ENCODE peak calls at places on chromosome 1, in eight cellular contexts. L is activated CD8-positive, alpha-beta memory T cell treated with anti-CD3 and anti-CD28 coated beads for 4 hours; C is stromal cell of bone marrow; R is NCI-H345; Q is Caki2; P is EH; M is AG04450; W is progenitor cell of endocrine pancreas. I is an unnamed sample.

GRCh38 chr1:202349263-202349928 is 897 bp downstream of the PPP1R12B start:
- DNase-seq in C (peak), P (peak), L (no peak), W (no peak), Q (no peak), M (no peak), R (no peak), I (no peak)

GRCh38 chr1:154911691-154912550 is 24.6 kb downstream of the PMVK start:
- DNase-seq in R (no peak), W (no peak), Q (no peak), M (no peak), C (no peak), L (no peak), P (no peak), I (no peak)

GRCh38 chr1:62142550-62142949 is 52.1 kb upstream of the L1TD1 start:
- DNase-seq in C (no peak), L (no peak), W (no peak), R (no peak), Q (no peak), M (no peak), P (peak), I (no peak)

GRCh38 chr1:31877544-31877943 is 60.6 kb downstream of the PTP4A2 start:
- DNase-seq in M (no peak), R (no peak), W (no peak), L (no peak), Q (no peak), C (no peak), P (no peak), I (no peak)

GRCh38 chr1:54798769-54799641 is 2.1 kb downstream of the TTC22 start:
- DNase-seq in L (no peak), M (no peak), P (peak), W (no peak), C (no peak), R (no peak), Q (peak), I (no peak)

GRCh38 chr1:3858231-3858981 is 1.1 kb downstream of the DFFB start:
- DNase-seq in C (peak), Q (peak), P (peak), M (no peak), W (no peak), R (peak), L (no peak), I (no peak)

GRCh38 chr1:183270541-183271141 is 84.6 kb downstream of the LAMC2 start:
- DNase-seq in L (no peak), W (no peak), C (peak), R (no peak), M (peak), P (peak), Q (peak), I (peak)

GRCh38 chr1:160491017-160491416 is 32.0 kb downstream of the SLAMF6 start:
- DNase-seq in R (no peak), C (no peak), Q (no peak), W (no peak), L (no peak), P (no peak), M (no peak), I (no peak)

GRCh38 chr1:173485401-173485800 is 8.3 kb downstream of the PRDX6 start:
- DNase-seq in R (no peak), W (no peak), P (no peak), L (no peak), M (no peak), C (no peak), Q (no peak), I (no peak)

GRCh38 chr1:212941452-212941851 is 8.9 kb upstream of the VASH2 start:
- DNase-seq in C (no peak), L (no peak), M (no peak), Q (no peak), P (no peak), R (no peak), W (no peak), I (no peak)

GRCh38 chr1:6347641-6348487 is 45.7 kb downstream of the ACOT7 start:
- DNase-seq in L (no peak), W (peak), P (peak), M (no peak), R (no peak), Q (peak), C (no peak), I (peak)

I was measured in Caco-2.